ENCODE peak calls at places on chromosomes 12 and 14, in ten cellular contexts. H, R, W, L, J, X, O, U, V and E are unnamed samples.

GRCh38 chr14:98008381-98009113 is 1211.4 kb downstream of the VRK1 start:
- DNase-seq in H (peak; percentile 40), R (no peak), W (no peak), L (no peak), J (no peak), X (no peak), O (no peak), U (no peak), V (no peak), E (no peak)

GRCh38 chr14:36281309-36281708 is 39.1 kb downstream of the MBIP start:
- DNase-seq in H (no peak), R (no peak), W (no peak), L (no peak), J (no peak), X (no peak), O (no peak), U (no peak), V (no peak), E (no peak)

GRCh38 chr14:99026471-99026870 is 245.5 kb downstream of the BCL11B start:
- DNase-seq in H (peak; percentile 45), R (no peak), W (no peak), L (no peak), J (no peak), X (no peak), O (no peak), U (no peak), V (no peak), E (no peak)

GRCh38 chr14:99124482-99125104 is 147.4 kb downstream of the BCL11B start:
- DNase-seq in H (no peak), R (no peak), W (no peak), L (no peak), J (no peak), X (no peak), O (no peak), U (no peak), V (no peak), E (no peak)

GRCh38 chr14:106201376-106201775 is 675.0 kb downstream of the TMEM121 start:
- DNase-seq in H (no peak), R (no peak), W (no peak), L (no peak), J (no peak), X (no peak), O (no peak), U (no peak), V (no peak), E (no peak)

GRCh38 chr14:64232095-64232830 is 61.9 kb downstream of the ESR2 start:
- DNase-seq in H (peak; percentile 71), R (no peak), W (no peak), L (no peak), J (peak; percentile 77), X (peak; percentile 93), O (no peak), U (no peak), V (no peak), E (peak; percentile 33)

GRCh38 chr12:1916396-1917171 is 1.9 kb downstream of the CACNA2D4 start:
- DNase-seq in H (no peak), R (no peak), W (no peak), L (peak; percentile 19), J (peak; percentile 12), X (no peak), O (no peak), U (peak; percentile 39), V (peak; percentile 0), E (peak; percentile 10)

GRCh38 chr12:91276529-91276928 is 93.9 kb upstream of the DCN start:
- DNase-seq in H (no peak), R (no peak), W (no peak), L (no peak), J (peak; percentile 4), X (no peak), O (no peak), U (no peak), V (no peak), E (no peak)

GRCh38 chr14:26276757-26277156 is 321.1 kb downstream of the NOVA1 start:
- DNase-seq in H (no peak), R (no peak), W (no peak), L (no peak), J (no peak), X (no peak), O (no peak), U (no peak), V (peak; percentile 5), E (no peak)

GRCh38 chr12:14573118-14573517 is 5.4 kb upstream of the PLBD1 start:
- DNase-seq in H (no peak), R (no peak), W (no peak), L (no peak), J (no peak), X (no peak), O (no peak), U (no peak), V (no peak), E (no peak)

GRCh38 chr12:14571779-14572178 is 4.1 kb upstream of the PLBD1 start:
- DNase-seq in H (no peak), R (no peak), W (no peak), L (no peak), J (no peak), X (no peak), O (no peak), U (no peak), V (no peak), E (no peak)

GRCh38 chr12:14575585-14575984 is 7.9 kb upstream of the PLBD1 start:
- DNase-seq in H (no peak), R (no peak), W (no peak), L (no peak), J (no peak), X (no peak), O (no peak), U (no peak), V (no peak), E (no peak)

GRCh38 chr12:14570231-14570630 is 2.5 kb upstream of the PLBD1 start:
- DNase-seq in H (no peak), R (no peak), W (no peak), L (no peak), J (no peak), X (no peak), O (no peak), U (no peak), V (no peak), E (no peak)

GRCh38 chr12:14572401-14572800 is 4.7 kb upstream of the PLBD1 start:
- DNase-seq in H (no peak), R (no peak), W (no peak), L (no peak), J (no peak), X (no peak), O (no peak), U (no peak), V (no peak), E (no peak)
- TF ChIP-seq CTCF in H (no peak), R (no peak), W (no peak), L (no peak), J (no peak), X (no peak), O (no peak), U (no peak), V (no peak), E (peak; percentile 39)

DNA sequence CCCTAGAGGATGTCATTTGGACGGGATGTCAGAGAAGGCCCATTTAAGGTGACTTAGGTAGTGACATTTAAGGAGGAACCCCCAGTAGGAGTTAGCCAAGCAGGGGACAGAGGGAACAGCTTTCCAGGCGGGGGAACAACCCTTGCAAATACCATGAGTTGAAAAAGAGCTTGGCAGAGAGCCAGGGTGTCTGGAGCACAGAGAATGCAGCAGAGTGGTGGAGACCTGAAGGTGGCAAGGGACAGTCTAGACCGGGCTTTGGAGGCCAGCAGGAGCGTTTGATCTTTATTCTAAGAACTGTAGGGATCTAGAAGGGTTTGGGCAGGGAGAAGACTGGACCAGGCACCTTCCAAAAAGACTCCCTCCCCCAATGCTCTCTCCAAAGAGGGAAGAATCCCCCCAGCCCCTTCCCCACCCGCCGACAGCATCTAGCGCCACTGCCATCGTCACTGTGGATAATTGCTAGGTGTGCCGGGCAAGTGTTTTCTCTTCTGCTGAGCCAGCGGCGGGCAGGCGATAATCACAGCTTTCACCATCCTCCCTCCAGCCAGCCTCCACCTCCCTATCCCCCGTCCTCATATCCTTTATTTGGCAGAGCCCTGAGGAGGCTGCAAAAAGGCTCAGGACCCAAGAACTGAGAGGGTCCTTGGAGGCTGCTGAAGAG is 33.4 kb upstream of the BEGAIN start:
- DNase-seq in H (no peak), R (peak; percentile 17), W (no peak), L (no peak), J (no peak), X (no peak), O (no peak), U (no peak), V (no peak), E (no peak)
- TF ChIP-seq CTCF in H (no peak), R (no peak), W (no peak), L (no peak), J (no peak), X (no peak), O (no peak), U (no peak), V (no peak), E (no peak)

DNA sequence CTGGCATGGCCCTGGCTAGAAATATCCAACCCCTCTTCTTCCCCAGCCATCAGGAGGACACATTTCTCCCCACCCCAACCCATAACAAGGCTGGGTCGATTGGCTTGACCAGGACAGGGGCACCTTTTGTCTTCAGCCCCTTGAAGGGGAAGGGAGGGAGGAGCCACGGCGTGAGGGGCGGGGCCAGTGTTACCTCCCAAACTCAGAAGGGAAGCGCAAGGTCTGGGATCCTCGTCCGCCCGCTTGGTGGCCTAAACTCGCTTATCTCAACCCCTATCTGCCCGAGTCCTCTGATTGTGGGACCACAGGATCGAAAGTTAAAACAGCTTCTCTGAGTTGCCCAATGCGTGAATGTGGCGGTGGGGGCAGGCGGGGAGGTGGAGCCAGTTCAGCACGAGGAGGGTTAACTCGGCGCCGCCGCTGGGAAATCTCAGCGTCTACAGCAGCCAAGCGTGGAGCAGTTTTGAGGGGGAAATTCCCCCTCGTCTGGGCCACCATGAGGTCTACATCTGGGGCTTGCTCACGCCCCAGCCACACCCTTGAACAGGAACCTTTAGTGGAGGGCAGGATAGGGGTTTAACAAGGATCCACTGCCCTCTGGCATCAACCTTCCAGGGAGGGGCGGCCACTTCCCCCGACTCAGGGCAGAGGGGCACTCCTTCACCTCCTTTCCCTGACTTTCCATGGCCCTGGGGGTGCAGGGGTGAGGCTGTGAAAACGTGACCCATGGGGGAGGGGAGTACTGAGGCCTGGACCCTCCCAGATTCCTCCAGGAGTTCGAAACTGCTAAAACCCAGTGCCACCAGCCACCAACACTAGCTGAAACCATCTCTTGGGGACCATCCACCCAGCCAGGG is 745 bp downstream of the STAT6 start:
- DNase-seq in H (peak; percentile 90), R (peak; percentile 65), W (peak; percentile 81), L (peak; percentile 84), J (peak; percentile 50), X (no peak), O (peak; percentile 85), U (peak; percentile 84), V (peak; percentile 67), E (peak; percentile 79)
- TF ChIP-seq CTCF in H (no peak), R (no peak), W (no peak), L (no peak), J (no peak), X (no peak), O (no peak), U (no peak), V (peak; percentile 29), E (no peak)

DNA sequence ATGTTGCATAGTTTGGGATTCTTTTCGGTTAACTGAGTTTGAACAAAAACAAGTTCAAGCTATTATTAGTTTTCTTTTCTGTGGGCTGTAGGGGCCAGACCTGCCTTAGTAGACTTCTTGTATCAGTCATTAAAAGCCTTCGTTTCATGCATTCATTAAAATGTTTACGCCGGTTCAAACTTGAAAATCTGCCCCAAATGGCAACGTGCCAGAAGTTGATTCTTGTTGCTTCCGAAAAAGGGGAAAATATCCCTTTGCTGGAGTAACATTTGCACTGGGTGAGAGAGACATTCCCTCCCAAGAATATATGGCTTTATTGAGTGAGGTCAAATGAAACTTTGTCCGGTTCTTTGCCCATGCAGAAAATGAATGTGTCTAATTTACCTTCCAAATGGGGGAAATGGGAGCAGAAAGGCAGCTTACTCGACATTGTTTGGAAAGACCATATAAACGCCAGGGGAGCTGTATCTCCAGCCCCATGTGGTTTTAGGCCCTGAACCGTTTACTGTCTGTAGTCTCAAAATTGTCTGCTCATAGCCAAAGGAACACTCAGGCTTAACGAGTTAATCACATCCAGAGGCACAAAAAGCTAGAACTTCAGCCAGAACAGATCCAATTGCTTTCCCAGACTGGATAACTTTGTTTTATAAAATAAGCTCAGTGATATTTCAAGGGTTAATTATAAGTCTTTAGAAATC is 3.0 kb upstream of the EMP1 start:
- DNase-seq in H (no peak), R (no peak), W (no peak), L (no peak), J (no peak), X (no peak), O (no peak), U (no peak), V (no peak), E (no peak)
- TF ChIP-seq CTCF in H (no peak), R (no peak), W (no peak), L (no peak), J (peak; percentile 4), X (no peak), O (no peak), U (no peak), V (no peak), E (no peak)